ENCODE peak calls at places on chromosomes 13 and 19, in seven cellular contexts. U is GM23248, J is dorsolateral prefrontal cortex, D is breast epithelium, S is A673, Z is astrocyte of the spinal cord, Y is WERI-Rb-1. R is an unnamed sample.

GRCh38 chr13:23741879-23742510 is 147.2 kb downstream of the MIPEP start:
- DNase-seq in U (peak), J (no peak), D (no peak), S (peak), Z (no peak), Y (peak), R (peak)

GRCh38 chr13:27496006-27496405 is 45.6 kb upstream of the MTIF3 start:
- DNase-seq in U (no peak), J (no peak), D (no peak), S (no peak), Z (no peak), Y (no peak), R (no peak)

GRCh38 chr19:54186351-54186750 is 3.0 kb downstream of the MBOAT7 start:
- DNase-seq in U (no peak), J (no peak), D (no peak), S (no peak), Z (no peak), Y (no peak), R (no peak)

GRCh38 chr13:89708013-89708412 is 1639.5 kb upstream of the MIR17HG start:
- DNase-seq in U (no peak), J (no peak), D (no peak), S (no peak), Z (no peak), Y (no peak), R (no peak)

GRCh38 chr13:32650705-32651311 is 64.6 kb downstream of the PDS5B start:
- DNase-seq in U (peak), J (no peak), D (no peak), S (peak), Z (peak), Y (peak), R (peak)

GRCh38 chr13:98285852-98286594 is 109.0 kb upstream of the RNF113B start:
- DNase-seq in U (no peak), J (no peak), D (no peak), S (peak), Z (no peak), Y (peak), R (peak)

GRCh38 chr19:14383898-14384669 is 2.8 kb downstream of the ADGRE5 start:
- DNase-seq in U (peak), J (no peak), D (no peak), S (peak), Z (peak), Y (no peak), R (no peak)

GRCh38 chr19:28980236-28980868 is 232.6 kb downstream of the UQCRFS1 start:
- DNase-seq in U (peak), J (no peak), D (no peak), S (no peak), Z (no peak), Y (no peak), R (no peak)

GRCh38 chr19:11168568-11168967 is 13.0 kb upstream of the SPC24 start:
- DNase-seq in U (peak), J (no peak), D (no peak), S (no peak), Z (peak), Y (no peak), R (no peak)

GRCh38 chr19:49809155-49809986 is 3.7 kb downstream of the FUZ start:
- DNase-seq in U (peak), J (peak), D (peak), S (peak), Z (peak), Y (peak), R (peak)
- H3K4me3 ChIP-seq in U (peak), J (peak), D (peak), S (peak), Z (peak), Y (peak), R (peak)

GRCh38 chr13:30034448-30034795 is 184.0 kb upstream of the UBL3 start:
- DNase-seq in U (peak), J (no peak), D (no peak), S (no peak), Z (no peak), Y (no peak), R (no peak)
- H3K4me3 ChIP-seq in U (peak), J (peak), D (no peak), S (no peak), Z (no peak), Y (no peak), R (no peak)

GRCh38 chr19:30824809-30825208 is 452.6 kb downstream of the ZNF536 start:
- DNase-seq in U (no peak), J (no peak), D (no peak), S (no peak), Z (no peak), Y (no peak), R (no peak)
- H3K4me3 ChIP-seq in U (no peak), J (no peak), D (no peak), S (no peak), Z (no peak), Y (no peak), R (no peak)

GRCh38 chr19:5296021-5296420 is 44.6 kb downstream of the PTPRS start:
- DNase-seq in U (no peak), J (no peak), D (no peak), S (no peak), Z (no peak), Y (no peak), R (no peak)
- H3K4me3 ChIP-seq in U (no peak), J (no peak), D (no peak), S (no peak), Z (no peak), Y (no peak), R (no peak)

GRCh38 chr19:30160426-30160825 is 211.8 kb upstream of the ZNF536 start:
- DNase-seq in U (no peak), J (no peak), D (no peak), S (no peak), Z (no peak), Y (no peak), R (no peak)

GRCh38 chr19:30160996-30161655 is 211.1 kb upstream of the ZNF536 start:
- DNase-seq in U (no peak), J (no peak), D (no peak), S (no peak), Z (no peak), Y (no peak), R (peak)

GRCh38 chr19:30158893-30159245 is 213.3 kb upstream of the ZNF536 start:
- DNase-seq in U (no peak), J (no peak), D (no peak), S (no peak), Z (no peak), Y (no peak), R (no peak)

GRCh38 chr19:30158067-30158892 is 213.9 kb upstream of the ZNF536 start:
- DNase-seq in U (no peak), J (no peak), D (no peak), S (no peak), Z (no peak), Y (no peak), R (no peak)

DNA sequence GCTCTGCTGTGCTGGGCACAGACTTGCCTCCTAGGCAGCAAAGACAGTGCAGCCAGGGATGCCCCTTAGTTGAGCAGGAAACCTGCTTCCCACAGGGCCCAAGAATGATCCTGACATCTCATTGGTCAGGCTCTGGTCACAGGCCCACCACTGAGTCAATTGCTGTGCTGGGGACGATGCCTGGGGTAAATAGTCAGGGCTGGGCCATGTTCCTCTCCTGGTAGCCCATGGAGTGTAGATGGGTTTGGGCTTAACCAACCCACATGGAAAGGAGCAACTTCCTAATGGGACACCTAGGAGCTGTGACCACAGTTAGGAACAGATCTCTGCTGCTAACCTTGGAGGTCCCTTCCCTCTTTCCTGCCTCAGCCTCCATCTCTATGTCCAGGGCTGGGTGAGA is 212.5 kb upstream of the ZNF536 start:
- DNase-seq in U (no peak), J (no peak), D (no peak), S (no peak), Z (no peak), Y (no peak), R (no peak)
- H3K4me3 ChIP-seq in U (no peak), J (no peak), D (no peak), S (no peak), Z (no peak), Y (no peak), R (no peak)

GRCh38 chr19:1846517-1847205 is 1.6 kb downstream of the REXO1 start:
- DNase-seq in U (no peak), J (no peak), D (no peak), S (no peak), Z (no peak), Y (no peak), R (no peak)
- H3K4me3 ChIP-seq in U (peak), J (peak), D (peak), S (peak), Z (no peak), Y (no peak), R (peak)

GRCh38 chr13:112066624-112067004 is 335 bp upstream of the SOX1 start:
- DNase-seq in U (peak), J (no peak), D (no peak), S (peak), Z (peak), Y (no peak), R (no peak)

GRCh38 chr13:112065867-112066623 is 904 bp upstream of the SOX1 start:
- DNase-seq in U (no peak), J (no peak), D (no peak), S (peak), Z (no peak), Y (no peak), R (no peak)

GRCh38 chr13:112067871-112068305 is 939 bp downstream of the SOX1 start:
- DNase-seq in U (peak), J (no peak), D (no peak), S (peak), Z (no peak), Y (no peak), R (no peak)

GRCh38 chr13:112068531-112069062 is 1.6 kb downstream of the SOX1 start:
- DNase-seq in U (no peak), J (no peak), D (no peak), S (no peak), Z (no peak), Y (no peak), R (no peak)

GRCh38 chr13:112067121-112067741 is at the start of gene SOX1:
- DNase-seq in U (no peak), J (no peak), D (no peak), S (peak), Z (peak), Y (no peak), R (no peak)
- H3K4me3 ChIP-seq in U (no peak), J (peak), D (peak), S (peak), Z (peak), Y (no peak), R (no peak)

GRCh38 chr19:3868770-3869456 is at the start of gene ZFR2:
- DNase-seq in U (no peak), J (no peak), D (no peak), S (peak), Z (no peak), Y (peak), R (peak)
- H3K4me3 ChIP-seq in U (no peak), J (peak), D (peak), S (no peak), Z (no peak), Y (no peak), R (no peak)

GRCh38 chr13:112641456-112641855 is 48.4 kb upstream of the ATP11A start:
- DNase-seq in U (no peak), J (no peak), D (no peak), S (no peak), Z (no peak), Y (no peak), R (no peak)
- H3K4me3 ChIP-seq in U (no peak), J (no peak), D (no peak), S (no peak), Z (no peak), Y (no peak), R (no peak)

R was measured in BE2C.